ENCODE peak calls at places on chromosome 1, in ten cellular contexts. P is fibroblast of lung; T is CD8-positive, alpha-beta memory T cell; D is GM23248; A is heart right ventricle; L is brain microvascular endothelial cell; X is psoas muscle; B is substantia nigra; R is heart left ventricle; Q is A549. E is an unnamed sample.

GRCh38 chr1:93629101-93630059 is 52.3 kb downstream of the BCAR3 start:
- DNase-seq in P (peak), T (peak), D (peak), A (no peak), L (peak), X (no peak), B (no peak), R (no peak), Q (peak), E (no peak)

GRCh38 chr1:186308264-186309060 is 66.6 kb downstream of the TPR start:
- DNase-seq in P (no peak), T (no peak), D (no peak), A (no peak), L (no peak), X (no peak), B (no peak), R (no peak), Q (no peak), E (no peak)

GRCh38 chr1:157170677-157171515 is 32.7 kb upstream of the ETV3 start:
- DNase-seq in P (no peak), T (peak), D (peak), A (no peak), L (peak), X (no peak), B (no peak), R (no peak), Q (peak), E (no peak)

GRCh38 chr1:47175227-47175934 is 14.5 kb downstream of the PDZK1IP1 start:
- DNase-seq in P (peak), T (no peak), D (peak), A (no peak), L (peak), X (no peak), B (peak), R (no peak), Q (peak), E (no peak)

GRCh38 chr1:234605983-234606730 is 3.8 kb downstream of the IRF2BP2 start:
- DNase-seq in P (peak), T (peak), D (peak), A (peak), L (no peak), X (peak), B (no peak), R (peak), Q (peak), E (peak)

GRCh38 chr1:19877821-19878636 is 4.2 kb upstream of the OTUD3 start:
- DNase-seq in P (no peak), T (no peak), D (peak), A (no peak), L (no peak), X (no peak), B (no peak), R (no peak), Q (no peak), E (no peak)

GRCh38 chr1:203185585-203185984 is 919 bp downstream of the CHI3L1 start:
- DNase-seq in P (no peak), T (no peak), D (no peak), A (no peak), L (no peak), X (no peak), B (no peak), R (no peak), Q (no peak), E (no peak)

GRCh38 chr1:165524639-165525038 is 19.2 kb upstream of the LRRC52 start:
- DNase-seq in P (no peak), T (no peak), D (no peak), A (no peak), L (no peak), X (no peak), B (no peak), R (no peak), Q (no peak), E (no peak)

GRCh38 chr1:157363660-157364140 is 188.6 kb downstream of the FCRL5 start:
- DNase-seq in P (peak), T (no peak), D (peak), A (no peak), L (peak), X (peak), B (no peak), R (no peak), Q (peak), E (peak)

GRCh38 chr1:182235952-182236650 is 155.5 kb downstream of the GLUL start:
- DNase-seq in P (peak), T (no peak), D (peak), A (peak), L (peak), X (peak), B (peak), R (no peak), Q (no peak), E (no peak)
- H3K27ac ChIP-seq in P (no peak), T (no peak), D (no peak), A (no peak), L (no peak), X (peak), B (peak), R (peak), Q (no peak), E (no peak)

DNA sequence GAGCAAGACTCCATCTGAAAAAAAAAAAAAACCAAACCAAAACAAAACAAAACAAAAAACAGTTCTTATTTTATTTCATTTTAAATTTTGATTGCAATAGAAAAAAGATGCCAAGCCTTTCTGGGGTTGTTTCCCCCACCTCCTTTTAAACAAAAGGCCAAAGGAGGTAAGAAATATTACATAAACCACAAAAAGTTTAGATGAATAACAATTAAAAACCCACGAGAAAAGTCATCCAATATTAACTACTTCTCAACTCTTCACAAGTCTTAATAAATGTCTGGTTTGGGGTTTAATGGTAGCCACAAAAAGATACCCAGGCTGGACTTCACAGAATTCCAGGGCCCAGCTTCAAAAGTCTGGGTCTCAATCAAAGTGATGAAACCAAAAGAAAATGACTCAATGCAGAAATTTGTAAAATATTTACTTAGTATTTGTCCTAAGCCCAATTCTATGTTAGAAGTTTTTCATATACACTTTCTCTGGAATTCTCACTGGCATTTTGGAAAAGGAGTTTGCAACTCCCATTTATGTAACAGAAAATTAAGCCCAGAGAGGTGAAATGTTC is 47.0 kb upstream of the SDC3 start:
- DNase-seq in P (peak), T (no peak), D (peak), A (no peak), L (no peak), X (no peak), B (no peak), R (no peak), Q (no peak), E (no peak)
- H3K27ac ChIP-seq in P (no peak), T (no peak), D (peak), A (no peak), L (peak), X (no peak), B (no peak), R (no peak), Q (no peak), E (no peak)

DNA sequence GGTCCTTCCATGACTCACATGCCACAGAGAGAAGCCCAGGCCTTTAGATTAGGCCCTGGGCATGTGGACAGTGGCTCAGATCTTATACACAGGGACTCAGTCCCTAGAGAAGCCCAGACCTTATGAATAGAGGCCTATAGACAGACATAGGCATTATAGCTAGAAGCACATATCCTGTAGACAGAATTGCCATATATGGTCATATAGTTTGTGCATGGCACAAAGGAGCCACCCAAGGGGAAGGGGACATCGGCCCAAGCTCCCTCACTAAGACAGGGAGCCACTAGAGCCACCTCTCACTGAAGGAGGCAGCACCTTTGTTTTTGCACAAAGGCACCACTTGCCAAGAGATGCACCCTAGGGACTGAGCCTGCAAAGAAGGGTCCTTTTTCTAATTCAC is 2.3 kb upstream of the EFNA3 start:
- DNase-seq in P (no peak), T (no peak), D (no peak), A (no peak), L (no peak), X (no peak), B (no peak), R (no peak), Q (no peak), E (no peak)
- H3K27ac ChIP-seq in P (no peak), T (no peak), D (no peak), A (no peak), L (no peak), X (no peak), B (no peak), R (no peak), Q (no peak), E (no peak)

GRCh38 chr1:37438971-37439671 is 35.3 kb upstream of the ZC3H12A start:
- DNase-seq in P (no peak), T (no peak), D (no peak), A (no peak), L (no peak), X (no peak), B (no peak), R (no peak), Q (no peak), E (no peak)

GRCh38 chr1:37442644-37443043 is 31.7 kb upstream of the ZC3H12A start:
- DNase-seq in P (no peak), T (no peak), D (no peak), A (no peak), L (no peak), X (no peak), B (no peak), R (no peak), Q (no peak), E (no peak)

GRCh38 chr1:37439672-37439995 is 34.7 kb upstream of the ZC3H12A start:
- DNase-seq in P (no peak), T (no peak), D (no peak), A (no peak), L (no peak), X (no peak), B (no peak), R (no peak), Q (no peak), E (no peak)

GRCh38 chr1:37442139-37442538 is 32.2 kb upstream of the ZC3H12A start:
- DNase-seq in P (no peak), T (no peak), D (no peak), A (no peak), L (no peak), X (no peak), B (no peak), R (no peak), Q (no peak), E (no peak)

DNA sequence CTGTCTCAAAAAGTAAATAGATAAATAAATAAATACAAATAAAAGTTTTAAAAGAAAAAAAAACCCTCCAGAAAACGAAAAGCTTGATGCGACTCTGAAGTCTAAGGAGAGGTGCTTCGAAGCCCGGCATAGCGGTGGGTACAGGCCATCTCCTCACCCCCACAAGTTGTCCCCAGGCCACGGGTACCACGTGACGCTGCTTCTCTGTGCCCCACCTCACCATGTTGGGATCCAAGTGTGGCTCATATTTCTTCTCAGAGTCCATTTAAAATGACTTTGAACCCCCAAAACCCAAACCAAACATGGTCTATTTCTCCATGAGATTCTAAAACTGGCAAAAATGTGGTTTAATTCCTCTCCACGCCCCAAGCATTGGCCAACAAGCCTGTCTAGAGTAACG is 32.9 kb upstream of the ZC3H12A start:
- DNase-seq in P (no peak), T (no peak), D (no peak), A (no peak), L (no peak), X (no peak), B (no peak), R (no peak), Q (no peak), E (no peak)
- H3K27ac ChIP-seq in P (no peak), T (no peak), D (no peak), A (no peak), L (no peak), X (no peak), B (no peak), R (no peak), Q (no peak), E (no peak)

GRCh38 chr1:161827786-161828185 is 61.7 kb downstream of the ATF6 start:
- DNase-seq in P (peak), T (no peak), D (peak), A (no peak), L (no peak), X (no peak), B (no peak), R (no peak), Q (no peak), E (no peak)
- H3K27ac ChIP-seq in P (no peak), T (no peak), D (no peak), A (no peak), L (no peak), X (no peak), B (no peak), R (no peak), Q (no peak), E (no peak)

GRCh38 chr1:43339584-43340232 is 2.1 kb downstream of the MPL start:
- DNase-seq in P (no peak), T (no peak), D (no peak), A (no peak), L (no peak), X (no peak), B (no peak), R (no peak), Q (no peak), E (no peak)
- H3K27ac ChIP-seq in P (no peak), T (no peak), D (no peak), A (no peak), L (no peak), X (no peak), B (no peak), R (no peak), Q (no peak), E (no peak)

GRCh38 chr1:209375097-209375496 is 208.4 kb upstream of the CAMK1G start:
- DNase-seq in P (no peak), T (no peak), D (no peak), A (no peak), L (no peak), X (no peak), B (no peak), R (no peak), Q (no peak), E (no peak)
- H3K27ac ChIP-seq in P (no peak), T (no peak), D (no peak), A (no peak), L (peak), X (no peak), B (no peak), R (no peak), Q (no peak), E (no peak)

DNA sequence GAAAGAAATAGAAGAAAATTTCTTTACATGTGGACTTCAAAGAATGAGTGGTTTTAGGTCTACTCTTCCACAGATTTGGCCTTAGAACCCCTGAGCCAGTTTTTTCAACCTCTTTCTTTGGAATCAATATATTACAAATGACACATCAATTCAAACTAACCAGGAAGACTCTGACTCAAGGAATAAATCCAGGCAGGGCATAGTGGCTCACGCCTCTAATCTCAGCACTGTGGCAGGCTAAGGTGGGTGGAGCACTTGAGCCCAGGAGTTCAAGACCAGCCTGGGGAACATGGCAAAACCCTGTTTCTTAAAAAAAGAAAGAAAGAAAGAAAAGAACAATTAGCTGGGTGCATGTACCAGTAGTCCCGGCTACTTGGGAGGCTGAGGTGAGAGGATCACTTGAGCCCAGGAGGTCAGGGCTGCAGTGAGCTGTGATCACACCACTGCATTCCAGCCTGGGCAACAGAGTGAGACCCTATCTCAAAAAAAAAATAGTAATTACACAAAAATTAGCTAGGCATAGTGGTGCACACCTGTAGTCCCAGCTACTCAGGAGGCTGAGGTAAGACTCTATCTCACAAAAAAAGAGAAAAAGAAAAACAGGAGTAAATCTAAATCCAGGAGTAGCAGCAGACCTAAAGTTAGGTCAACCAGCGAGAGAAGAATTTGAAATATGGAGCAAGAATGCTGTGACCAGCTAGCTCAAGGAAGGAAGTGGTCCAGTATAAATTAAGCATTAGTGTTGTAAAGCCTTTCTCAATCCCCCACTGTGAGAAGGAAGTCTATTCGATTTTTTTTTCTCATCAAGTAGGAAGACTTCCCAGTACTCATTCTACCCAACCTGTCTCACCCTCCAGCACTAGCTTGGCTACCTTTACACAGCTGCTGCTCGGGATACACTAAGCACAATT is 1.9 kb downstream of the SORT1 start:
- DNase-seq in P (peak), T (no peak), D (peak), A (no peak), L (peak), X (peak), B (no peak), R (no peak), Q (peak), E (no peak)
- H3K27ac ChIP-seq in P (no peak), T (peak), D (no peak), A (peak), L (peak), X (peak), B (peak), R (peak), Q (no peak), E (peak)

E was measured in right lobe of liver.